ENCODE peak calls at places on chromosome 7, in five cellular contexts. N is Panc1, I is H9, H is left ventricle myocardium inferior, V is mesenchymal stem cell. A is an unnamed sample. For H3K4me1, the result is how much of the 10 kb centered on the place peaks cover.

GRCh38 chr7:112255388-112255720 is 48.9 kb downstream of the ZNF277 start:
- DNase-seq in I (no peak), V (no peak), H (no peak), N (no peak), A (no peak)

GRCh38 chr7:121336579-121336978 is 7.8 kb downstream of the WNT16 start:
- DNase-seq in I (no peak), V (no peak), N (no peak), H (no peak), A (no peak)

GRCh38 chr7:139709460-139709859 is 68.3 kb downstream of the HIPK2 start:
- DNase-seq in N (no peak), V (peak), I (no peak), H (no peak), A (no peak)

GRCh38 chr7:129434846-129435318 is 650 bp downstream of the STRIP2 start:
- DNase-seq in H (no peak), I (peak), N (no peak), V (peak), A (peak)

GRCh38 chr7:101518348-101518747 is 110.7 kb downstream of the MYL10 start:
- DNase-seq in N (no peak), I (no peak), H (no peak), V (no peak), A (no peak)

GRCh38 chr7:118104812-118105441 is 79.0 kb upstream of the LSM8 start:
- DNase-seq in I (no peak), N (no peak), H (no peak), V (peak), A (peak)

GRCh38 chr7:150979706-150980390 is 1.7 kb upstream of the KCNH2 start:
- DNase-seq in N (no peak), H (no peak), I (no peak), V (no peak), A (no peak)

GRCh38 chr7:47444376-47445098 is 137.4 kb downstream of the TNS3 start:
- DNase-seq in I (no peak), N (no peak), H (no peak), V (no peak), A (peak)

GRCh38 chr7:47794016-47794415 is 154.2 kb downstream of the PKD1L1 start:
- DNase-seq in V (no peak), H (no peak), N (no peak), I (no peak), A (no peak)

GRCh38 chr7:30116771-30117170 is 18.0 kb upstream of the MTURN start:
- DNase-seq in I (no peak), N (no peak), V (no peak), H (no peak), A (no peak)

GRCh38 chr7:151844080-151844827 is 32.7 kb downstream of the PRKAG2 start:
- DNase-seq in V (no peak), N (peak), I (no peak), H (peak), A (peak)

GRCh38 chr7:30922596-30922995 is 10.9 kb downstream of the AQP1 start:
- DNase-seq in H (peak), N (no peak), V (no peak), I (peak), A (no peak)

GRCh38 chr7:96346291-96346953 is 24.5 kb upstream of the SLC25A13 start:
- DNase-seq in I (no peak), H (no peak), N (no peak), V (no peak), A (no peak)

GRCh38 chr7:28570970-28571288 is 158.6 kb downstream of the CREB5 start:
- DNase-seq in H (no peak), I (no peak), N (no peak), V (peak), A (no peak)

GRCh38 chr7:81501220-81501619 is 268.6 kb downstream of the HGF start:
- DNase-seq in V (peak), I (no peak), N (no peak), H (no peak), A (peak)

GRCh38 chr7:144483189-144483588 is 79.7 kb upstream of the NOBOX start:
- DNase-seq in H (no peak), N (no peak), V (no peak), I (no peak), A (no peak)

GRCh38 chr7:18378989-18379605 is 116.5 kb upstream of the HDAC9 start:
- DNase-seq in V (no peak), N (no peak), H (no peak), I (no peak), A (no peak)

GRCh38 chr7:81482600-81483186 is 287.2 kb downstream of the HGF start:
- DNase-seq in N (no peak), H (no peak), I (no peak), V (peak), A (no peak)

GRCh38 chr7:151448261-151449252 is 8.6 kb upstream of the CRYGN start:
- DNase-seq in V (peak), I (peak), N (no peak), H (peak), A (peak)

GRCh38 chr7:122303971-122304603 is 463 bp downstream of the FEZF1 start:
- DNase-seq in I (peak), H (no peak), V (no peak), N (no peak), A (peak)

GRCh38 chr7:121372376-121373024 is 23.6 kb downstream of the FAM3C start:
- DNase-seq in V (peak), N (no peak), I (no peak), H (no peak), A (no peak)

GRCh38 chr7:79290841-79291497 is 162.5 kb downstream of the MAGI2 start:
- DNase-seq in N (peak), I (no peak), H (no peak), V (no peak), A (no peak)

DNA sequence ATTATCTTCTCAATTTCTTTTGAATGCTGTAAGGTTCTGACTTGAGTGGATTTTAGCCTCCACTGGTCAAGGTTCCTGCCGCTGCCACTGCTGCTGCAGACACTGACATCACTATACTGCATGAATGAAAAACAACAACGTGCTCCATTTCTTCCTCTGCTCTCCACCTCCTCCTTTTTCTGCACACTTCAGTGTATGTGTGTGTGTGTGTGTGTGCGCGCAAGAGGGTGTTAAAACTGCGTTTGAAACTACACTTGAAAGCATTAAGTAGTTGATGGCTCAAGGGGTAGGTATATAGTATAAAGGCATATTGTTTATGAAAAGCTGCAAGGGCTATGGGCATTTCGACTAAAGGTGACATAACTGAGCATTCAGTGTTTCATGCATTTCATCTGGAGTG is 3.5 kb downstream of the GLCCI1 start:
- DNase-seq in V (peak), H (no peak), N (no peak), I (no peak), A (no peak)
- H3K4me1 ChIP-seq in V (under half), H (under half), N (under half), I (under half), A (under half)

GRCh38 chr7:55026086-55026790 is 7.4 kb downstream of the EGFR start:
- DNase-seq in I (no peak), N (no peak), H (no peak), V (peak), A (no peak)

GRCh38 chr7:55028011-55028410 is 9.2 kb downstream of the EGFR start:
- DNase-seq in I (no peak), N (no peak), H (no peak), V (no peak), A (no peak)

GRCh38 chr7:55024776-55025175 is 6.0 kb downstream of the EGFR start:
- DNase-seq in I (no peak), H (no peak), N (no peak), V (peak), A (no peak)

GRCh38 chr7:55030314-55030713 is 11.5 kb downstream of the EGFR start:
- DNase-seq in V (no peak), H (no peak), I (no peak), N (no peak), A (no peak)

DNA sequence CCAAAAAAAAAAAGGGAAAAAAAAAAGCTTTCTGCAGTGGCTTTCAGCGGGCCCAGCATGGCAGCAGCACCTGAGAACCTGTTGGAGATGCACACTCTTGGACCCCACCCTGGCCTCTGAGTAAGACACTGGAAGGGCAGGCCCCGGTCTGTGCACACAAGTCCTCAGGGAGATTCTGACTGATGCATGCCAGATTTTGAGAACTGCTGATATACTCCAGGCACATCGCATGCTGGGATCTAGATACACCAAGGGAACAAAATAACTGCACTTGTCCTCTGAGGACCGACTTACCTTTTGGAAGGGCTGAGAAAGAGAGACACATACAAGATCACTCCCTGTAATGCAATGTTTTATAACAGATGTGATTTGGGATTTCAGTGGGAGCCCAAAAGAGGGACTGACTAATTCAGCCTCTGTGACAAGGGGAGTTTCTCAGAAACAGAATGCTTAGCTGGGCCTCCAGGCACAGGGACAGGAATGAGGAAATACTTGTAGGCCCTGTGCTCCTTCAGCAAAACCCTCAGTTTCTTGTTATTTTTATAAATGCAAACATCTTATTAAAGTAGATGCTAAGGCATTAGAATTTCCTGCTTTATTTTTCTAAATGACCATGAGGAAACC is 8.2 kb downstream of the EGFR start:
- DNase-seq in I (no peak), N (no peak), V (peak), H (no peak), A (no peak)
- H3K4me1 ChIP-seq in I (under half), N (half or more), V (under half), H (under half), A (under half)

DNA sequence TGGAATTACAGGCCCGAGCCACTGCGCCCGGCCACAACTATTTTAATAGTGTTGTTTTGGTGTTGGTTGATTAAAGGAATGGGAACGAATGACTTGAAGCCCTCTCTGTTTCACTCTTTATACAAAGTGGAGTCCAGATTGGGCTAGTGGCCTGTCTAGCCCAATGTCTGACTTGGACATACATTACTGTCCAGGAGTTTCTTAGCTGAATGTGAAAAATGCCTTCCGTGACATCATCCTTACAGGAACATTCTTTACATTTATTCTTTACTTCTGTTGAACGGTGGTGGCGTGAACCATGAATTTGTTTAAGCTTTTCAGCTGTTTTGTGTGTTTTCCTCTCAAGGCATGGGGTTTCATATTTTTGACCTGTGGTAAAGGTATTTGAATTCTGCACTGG is 67.9 kb downstream of the DAGLB start:
- DNase-seq in V (no peak), H (no peak), N (no peak), I (no peak), A (no peak)
- H3K4me1 ChIP-seq in V (under half), H (half or more), N (half or more), I (under half), A (under half)

GRCh38 chr7:130932667-130933432 is 198.8 kb upstream of the KLF14 start:
- DNase-seq in V (no peak), I (no peak), H (no peak), N (no peak), A (no peak)

GRCh38 chr7:130935564-130936157 is 201.7 kb upstream of the KLF14 start:
- DNase-seq in N (no peak), I (no peak), V (no peak), H (no peak), A (no peak)

GRCh38 chr7:130932088-130932487 is 198.1 kb upstream of the KLF14 start:
- DNase-seq in H (no peak), N (no peak), V (no peak), I (no peak), A (no peak)

GRCh38 chr7:130936202-130936931 is 202.4 kb upstream of the KLF14 start:
- DNase-seq in I (no peak), H (no peak), V (no peak), N (no peak), A (no peak)

DNA sequence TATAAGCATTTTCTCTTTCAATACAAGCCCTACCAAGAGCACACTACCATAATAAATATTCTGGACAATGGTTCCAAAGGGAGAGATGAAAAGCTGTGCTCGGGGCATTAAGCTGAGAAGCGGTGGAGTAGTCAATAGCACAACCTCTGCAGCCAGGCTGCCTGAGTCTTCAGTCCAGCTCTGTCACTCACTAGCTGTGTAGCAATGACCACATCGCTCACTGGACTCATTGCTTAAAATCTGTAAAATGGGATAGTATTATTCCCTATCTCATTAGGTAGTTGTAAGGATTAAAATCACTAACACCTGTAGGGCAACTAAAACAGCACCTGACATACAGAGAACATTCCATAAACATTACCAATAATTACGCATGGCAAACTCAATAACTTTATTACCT is 199.9 kb upstream of the KLF14 start:
- DNase-seq in N (no peak), H (no peak), I (no peak), V (no peak), A (no peak)
- H3K4me1 ChIP-seq in N (half or more), H (half or more), I (under half), V (under half), A (under half)